ENCODE peak calls at places on chromosomes 7 and 10, in five cellular contexts. One of them, this sample, is unnamed.

GRCh38 chr10:78634835-78635234 is 433.9 kb upstream of the ZMIZ1 start:
- DNase-seq in AG04450: no peak
- DNase-seq in GM06990: no peak
- DNase-seq in choroid plexus epithelial cell: peak; percentile 18
- DNase-seq in lower leg skin: no peak
- DNase-seq in this sample: no peak

GRCh38 chr7:146146866-146147265 is 30.3 kb downstream of the CNTNAP2 start:
- DNase-seq in AG04450: no peak
- DNase-seq in choroid plexus epithelial cell: peak; percentile 72
- DNase-seq in GM06990: no peak
- DNase-seq in lower leg skin: no peak
- DNase-seq in this sample: no peak

GRCh38 chr7:1961776-1962276 is 270.9 kb downstream of the MAD1L1 start:
- DNase-seq in choroid plexus epithelial cell: peak; percentile 89
- DNase-seq in GM06990: no peak
- DNase-seq in AG04450: peak; percentile 59
- DNase-seq in lower leg skin: no peak
- DNase-seq in this sample: no peak

GRCh38 chr10:31819393-31819820 is 109.2 kb downstream of the ARHGAP12 start:
- DNase-seq in GM06990: no peak
- DNase-seq in choroid plexus epithelial cell: no peak
- DNase-seq in AG04450: no peak
- DNase-seq in lower leg skin: peak; percentile 85
- DNase-seq in this sample: no peak

GRCh38 chr7:133770863-133771492 is 356.2 kb upstream of the LRGUK start:
- DNase-seq in AG04450: peak; percentile 6
- DNase-seq in lower leg skin: no peak
- DNase-seq in GM06990: no peak
- DNase-seq in choroid plexus epithelial cell: peak; percentile 48
- DNase-seq in this sample: no peak

GRCh38 chr7:81791578-81792524 is 22.0 kb upstream of the HGF start:
- DNase-seq in choroid plexus epithelial cell: no peak
- DNase-seq in lower leg skin: no peak
- DNase-seq in AG04450: no peak
- DNase-seq in GM06990: no peak
- DNase-seq in this sample: no peak

GRCh38 chr7:116316838-116317612 is 106.7 kb downstream of the TES start:
- DNase-seq in choroid plexus epithelial cell: peak; percentile 98
- DNase-seq in GM06990: peak; percentile 53
- DNase-seq in AG04450: peak; percentile 90
- DNase-seq in lower leg skin: no peak
- DNase-seq in this sample: peak; percentile 29

GRCh38 chr7:24786941-24787340 is 29.7 kb upstream of the GSDME start:
- DNase-seq in lower leg skin: peak; percentile 89
- DNase-seq in AG04450: peak; percentile 81
- DNase-seq in choroid plexus epithelial cell: peak; percentile 88
- DNase-seq in GM06990: no peak
- DNase-seq in this sample: no peak

GRCh38 chr7:145036592-145037386 is 200.9 kb upstream of the TPK1 start:
- DNase-seq in AG04450: no peak
- DNase-seq in GM06990: peak; percentile 9
- DNase-seq in choroid plexus epithelial cell: peak; percentile 76
- DNase-seq in lower leg skin: no peak
- DNase-seq in this sample: peak; percentile 18

GRCh38 chr10:126160971-126161630 is 227.2 kb downstream of the ADAM12 start:
- DNase-seq in lower leg skin: no peak
- DNase-seq in GM06990: no peak
- DNase-seq in AG04450: no peak
- DNase-seq in choroid plexus epithelial cell: peak; percentile 72
- DNase-seq in this sample: no peak
- TF ChIP-seq CTCF in lower leg skin: no peak
- TF ChIP-seq CTCF in GM06990: no peak
- TF ChIP-seq CTCF in AG04450: no peak
- TF ChIP-seq CTCF in choroid plexus epithelial cell: peak; percentile 71
- TF ChIP-seq CTCF in this sample: no peak

DNA sequence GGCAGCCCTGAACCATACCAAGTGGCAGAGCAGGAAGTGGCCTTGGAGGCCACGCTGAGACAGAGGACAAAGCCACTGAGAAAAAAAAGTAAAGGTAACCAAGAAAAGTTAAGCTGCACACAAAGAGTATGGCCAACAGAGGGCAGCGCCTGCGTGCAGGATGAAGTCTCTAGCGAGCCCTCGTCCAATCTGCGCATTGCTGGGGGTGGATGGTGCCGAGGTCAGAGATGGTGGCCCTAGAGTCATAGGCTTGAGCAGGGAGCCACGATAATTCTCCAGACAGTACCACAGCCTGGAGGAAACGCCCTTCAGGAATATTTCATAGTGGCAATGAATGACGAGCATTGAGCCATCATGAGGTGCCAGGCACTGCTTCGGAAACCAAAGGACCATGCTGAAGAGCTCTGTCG is 9.7 kb downstream of the ATP6V0E2 start:
- DNase-seq in choroid plexus epithelial cell: peak; percentile 71
- DNase-seq in lower leg skin: peak; percentile 86
- DNase-seq in GM06990: no peak
- DNase-seq in AG04450: no peak
- DNase-seq in this sample: peak; percentile 63
- TF ChIP-seq CTCF in choroid plexus epithelial cell: peak; percentile 90
- TF ChIP-seq CTCF in lower leg skin: no peak
- TF ChIP-seq CTCF in GM06990: peak; percentile 62
- TF ChIP-seq CTCF in AG04450: peak; percentile 81
- TF ChIP-seq CTCF in this sample: peak; percentile 65

DNA sequence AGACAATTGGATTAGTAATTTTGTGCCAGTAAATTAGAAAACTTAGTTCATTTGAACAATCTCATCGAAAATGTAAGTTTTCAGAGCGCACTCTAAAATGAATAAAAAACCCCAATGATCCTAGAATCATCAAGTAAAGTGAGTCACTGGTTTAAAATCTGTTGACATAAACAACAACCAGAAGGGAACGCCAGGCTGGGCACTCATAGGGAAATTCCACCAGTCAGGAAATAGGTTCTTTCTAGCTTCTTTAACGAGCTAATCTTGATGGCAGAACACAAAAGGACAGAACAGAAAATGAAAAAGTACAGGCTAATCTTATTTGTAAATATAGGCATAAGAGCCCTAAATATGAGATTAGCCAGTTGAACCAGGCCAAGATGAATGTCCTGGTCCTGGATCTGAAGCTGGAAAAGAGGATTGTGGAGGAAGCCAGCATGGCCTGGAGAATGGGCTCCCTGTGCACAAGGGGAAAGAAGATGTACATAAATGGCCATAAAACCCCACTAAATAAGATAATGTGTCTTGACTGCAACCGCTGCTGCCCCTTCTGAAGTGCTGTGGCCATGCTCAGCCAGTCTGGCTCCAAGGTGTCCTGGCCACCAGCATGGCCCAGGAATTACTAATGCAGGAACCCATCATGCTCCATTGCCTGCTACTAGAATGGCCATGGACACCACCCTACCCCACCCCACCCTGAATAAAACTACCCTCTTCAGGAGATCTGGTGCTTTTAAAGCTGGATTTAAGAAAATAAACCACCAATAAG is 114.0 kb downstream of the WDFY4 start:
- DNase-seq in choroid plexus epithelial cell: peak; percentile 4
- DNase-seq in AG04450: no peak
- DNase-seq in GM06990: no peak
- DNase-seq in lower leg skin: peak; percentile 73
- DNase-seq in this sample: no peak
- TF ChIP-seq CTCF in choroid plexus epithelial cell: no peak
- TF ChIP-seq CTCF in AG04450: no peak
- TF ChIP-seq CTCF in GM06990: no peak
- TF ChIP-seq CTCF in lower leg skin: no peak
- TF ChIP-seq CTCF in this sample: no peak

GRCh38 chr7:18040196-18040595 is 12.6 kb upstream of the PRPS1L1 start:
- DNase-seq in GM06990: no peak
- DNase-seq in AG04450: peak; percentile 55
- DNase-seq in choroid plexus epithelial cell: peak; percentile 69
- DNase-seq in lower leg skin: no peak
- DNase-seq in this sample: no peak

GRCh38 chr7:18037609-18038008 is 10.0 kb upstream of the PRPS1L1 start:
- DNase-seq in lower leg skin: no peak
- DNase-seq in GM06990: no peak
- DNase-seq in choroid plexus epithelial cell: no peak
- DNase-seq in AG04450: no peak
- DNase-seq in this sample: no peak

GRCh38 chr7:18038391-18038790 is 10.7 kb upstream of the PRPS1L1 start:
- DNase-seq in choroid plexus epithelial cell: no peak
- DNase-seq in GM06990: no peak
- DNase-seq in AG04450: no peak
- DNase-seq in lower leg skin: no peak
- DNase-seq in this sample: no peak

GRCh38 chr7:18041202-18041601 is 13.6 kb upstream of the PRPS1L1 start:
- DNase-seq in AG04450: peak; percentile 20
- DNase-seq in GM06990: no peak
- DNase-seq in lower leg skin: no peak
- DNase-seq in choroid plexus epithelial cell: no peak
- DNase-seq in this sample: no peak

DNA sequence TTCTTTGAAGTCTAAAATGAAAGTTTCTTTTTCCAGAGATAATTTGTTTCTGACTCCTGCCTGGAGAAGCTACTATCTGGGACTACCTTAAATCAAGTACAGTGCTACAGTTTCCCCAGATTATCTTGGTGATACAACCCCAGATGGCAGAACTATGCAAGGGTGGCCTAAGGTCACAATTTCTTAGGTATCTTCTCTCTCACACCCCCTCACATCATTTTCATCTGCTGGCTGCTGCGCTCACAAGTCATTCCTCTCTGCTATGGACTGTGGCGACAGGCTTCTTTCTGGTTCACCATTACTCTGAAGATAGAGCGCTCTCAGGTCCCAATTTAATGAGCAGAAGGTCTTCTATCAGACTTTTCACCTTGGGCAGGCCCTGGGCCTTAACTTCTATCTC is 9.1 kb upstream of the PRPS1L1 start:
- DNase-seq in GM06990: no peak
- DNase-seq in lower leg skin: no peak
- DNase-seq in choroid plexus epithelial cell: no peak
- DNase-seq in AG04450: no peak
- DNase-seq in this sample: no peak
- TF ChIP-seq CTCF in GM06990: no peak
- TF ChIP-seq CTCF in lower leg skin: no peak
- TF ChIP-seq CTCF in choroid plexus epithelial cell: no peak
- TF ChIP-seq CTCF in AG04450: no peak
- TF ChIP-seq CTCF in this sample: no peak

DNA sequence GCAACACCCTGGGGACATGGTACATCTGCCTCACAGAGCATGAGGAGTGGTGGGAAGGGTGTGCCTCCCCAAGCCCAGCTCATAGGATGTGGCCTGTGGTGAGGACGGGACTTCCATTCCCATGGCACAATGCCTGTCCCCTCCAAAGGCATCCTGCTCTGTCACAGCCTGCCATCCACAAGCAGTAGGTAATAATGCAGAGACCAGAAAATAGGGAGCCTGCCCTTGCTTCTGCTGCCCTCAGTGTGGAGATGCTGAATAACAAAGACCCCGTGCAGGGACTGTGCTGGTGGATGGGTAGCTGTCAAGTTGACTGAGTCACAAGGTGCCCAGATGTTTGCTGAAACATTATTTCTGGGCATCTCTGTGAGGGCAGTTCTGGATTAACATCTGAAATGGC is 199.9 kb upstream of the GRB10 start:
- DNase-seq in GM06990: no peak
- DNase-seq in choroid plexus epithelial cell: no peak
- DNase-seq in lower leg skin: no peak
- DNase-seq in AG04450: no peak
- DNase-seq in this sample: no peak
- TF ChIP-seq CTCF in GM06990: no peak
- TF ChIP-seq CTCF in choroid plexus epithelial cell: peak; percentile 32
- TF ChIP-seq CTCF in lower leg skin: no peak
- TF ChIP-seq CTCF in AG04450: no peak
- TF ChIP-seq CTCF in this sample: no peak

GRCh38 chr10:59700709-59701108 is 8.9 kb downstream of the SLC16A9 start:
- DNase-seq in lower leg skin: no peak
- DNase-seq in choroid plexus epithelial cell: no peak
- DNase-seq in GM06990: no peak
- DNase-seq in AG04450: no peak
- DNase-seq in this sample: no peak
- TF ChIP-seq CTCF in lower leg skin: no peak
- TF ChIP-seq CTCF in choroid plexus epithelial cell: no peak
- TF ChIP-seq CTCF in GM06990: no peak
- TF ChIP-seq CTCF in AG04450: no peak
- TF ChIP-seq CTCF in this sample: no peak

GRCh38 chr7:38744746-38745145 is 113.6 kb upstream of the AMPH start:
- DNase-seq in GM06990: no peak
- DNase-seq in choroid plexus epithelial cell: peak; percentile 71
- DNase-seq in lower leg skin: no peak
- DNase-seq in AG04450: peak; percentile 13
- DNase-seq in this sample: no peak

GRCh38 chr7:38753347-38753746 is 122.2 kb upstream of the AMPH start:
- DNase-seq in AG04450: no peak
- DNase-seq in GM06990: no peak
- DNase-seq in lower leg skin: no peak
- DNase-seq in choroid plexus epithelial cell: no peak
- DNase-seq in this sample: no peak

GRCh38 chr7:38751416-38751815 is 120.2 kb upstream of the AMPH start:
- DNase-seq in lower leg skin: no peak
- DNase-seq in AG04450: no peak
- DNase-seq in GM06990: no peak
- DNase-seq in choroid plexus epithelial cell: no peak
- DNase-seq in this sample: no peak

GRCh38 chr7:38746438-38746837 is 115.3 kb upstream of the AMPH start:
- DNase-seq in lower leg skin: no peak
- DNase-seq in choroid plexus epithelial cell: no peak
- DNase-seq in AG04450: no peak
- DNase-seq in GM06990: no peak
- DNase-seq in this sample: no peak

GRCh38 chr7:38748056-38748610 is 117.0 kb upstream of the AMPH start:
- DNase-seq in lower leg skin: no peak
- DNase-seq in GM06990: no peak
- DNase-seq in choroid plexus epithelial cell: peak; percentile 62
- DNase-seq in AG04450: no peak
- DNase-seq in this sample: no peak
- TF ChIP-seq CTCF in lower leg skin: no peak
- TF ChIP-seq CTCF in GM06990: no peak
- TF ChIP-seq CTCF in choroid plexus epithelial cell: peak; percentile 75
- TF ChIP-seq CTCF in AG04450: peak; percentile 47
- TF ChIP-seq CTCF in this sample: no peak

DNA sequence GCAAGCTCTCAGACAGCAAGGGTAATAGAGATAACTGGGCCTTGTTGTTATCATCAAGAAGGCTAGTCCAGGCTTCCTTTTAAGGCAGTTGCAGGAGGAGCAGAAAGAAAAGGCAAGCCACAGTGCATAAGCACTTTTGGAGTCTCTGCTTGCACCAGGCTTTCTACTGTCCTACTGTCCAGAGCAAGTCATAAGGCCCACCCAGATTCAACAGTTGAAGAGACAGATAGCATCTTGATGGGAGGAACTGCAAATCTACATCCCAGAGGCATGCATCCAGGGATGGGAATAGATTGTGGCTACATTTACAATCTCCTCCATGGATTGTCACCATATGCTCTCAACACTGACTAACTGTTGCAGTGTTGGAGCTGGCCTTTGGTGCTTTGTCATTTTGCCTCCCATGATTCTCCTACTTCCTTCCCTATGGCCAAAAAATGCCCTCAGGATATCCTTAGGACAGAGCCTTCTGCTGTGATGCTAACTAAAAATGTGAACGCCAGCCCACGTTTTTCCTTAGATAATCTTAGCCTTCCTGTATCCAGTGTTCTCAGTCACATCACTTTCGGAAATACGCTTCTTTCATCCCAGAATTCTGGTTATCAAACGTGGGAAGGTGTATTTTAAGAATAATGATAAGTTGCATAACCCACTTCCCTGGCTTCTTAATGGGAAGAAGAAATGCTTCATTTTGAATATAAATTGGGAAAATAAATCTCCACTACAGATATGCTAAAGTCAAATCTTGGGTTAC is 3.7 kb downstream of the GIMAP4 start:
- DNase-seq in AG04450: no peak
- DNase-seq in lower leg skin: no peak
- DNase-seq in GM06990: no peak
- DNase-seq in choroid plexus epithelial cell: no peak
- DNase-seq in this sample: no peak
- TF ChIP-seq CTCF in AG04450: no peak
- TF ChIP-seq CTCF in lower leg skin: no peak
- TF ChIP-seq CTCF in GM06990: no peak
- TF ChIP-seq CTCF in choroid plexus epithelial cell: no peak
- TF ChIP-seq CTCF in this sample: no peak